ENCODE peak calls at places on chromosomes 5 and 9, in seven cellular contexts. O is neuronal stem cell, G is IMR-90, H is H9, C is mesendoderm, M is mesenchymal stem cell, T is trophoblast cell. Q is an unnamed sample.

GRCh38 chr5:132466453-132467291 is 23.9 kb downstream of the IRF1 start:
- DNase-seq in G (peak; percentile 17), H (no peak), O (no peak), T (no peak), M (peak; percentile 80), C (peak; percentile 27), Q (no peak)

GRCh38 chr5:180090769-180091546 is 19.4 kb upstream of the RNF130 start:
- DNase-seq in C (peak; percentile 93), M (peak; percentile 50), G (peak; percentile 14), H (peak; percentile 90), T (no peak), O (no peak), Q (peak; percentile 72)

GRCh38 chr5:150155258-150156032 is at the start of gene PDGFRB:
- DNase-seq in H (peak; percentile 76), M (peak; percentile 91), T (no peak), O (peak; percentile 65), G (peak; percentile 89), C (peak; percentile 84), Q (no peak)

GRCh38 chr9:22722492-22722891 is 275.9 kb downstream of the DMRTA1 start:
- DNase-seq in O (no peak), T (no peak), M (no peak), G (no peak), C (peak; percentile 31), H (no peak), Q (no peak)

GRCh38 chr5:72101828-72102227 is 5.4 kb upstream of the MAP1B start:
- DNase-seq in H (no peak), M (peak; percentile 50), G (peak; percentile 81), T (no peak), O (no peak), C (no peak), Q (no peak)

GRCh38 chr9:4550777-4551476 is 60.7 kb downstream of the SLC1A1 start:
- DNase-seq in O (no peak), C (no peak), G (peak; percentile 36), M (peak; percentile 43), T (no peak), H (no peak), Q (no peak)

GRCh38 chr5:42614509-42614908 is 142.1 kb upstream of the CCDC152 start:
- DNase-seq in C (no peak), H (no peak), M (peak; percentile 65), O (no peak), T (no peak), G (peak; percentile 7), Q (no peak)

GRCh38 chr9:21481470-21482057 is 549 bp downstream of the IFNE start:
- DNase-seq in C (no peak), T (no peak), O (no peak), H (no peak), G (no peak), M (no peak), Q (no peak)

GRCh38 chr9:20683351-20684034 is 566 bp upstream of the FOCAD start:
- DNase-seq in C (peak; percentile 63), T (peak; percentile 87), H (no peak), O (no peak), G (peak; percentile 70), M (peak; percentile 91), Q (no peak)

GRCh38 chr5:93072831-93073459 is 508.1 kb downstream of the NR2F1-AS1 start:
- DNase-seq in M (no peak), C (no peak), H (no peak), T (no peak), O (no peak), G (peak; percentile 67), Q (no peak)

GRCh38 chr9:113616716-113617496 is 153.4 kb downstream of the RGS3 start:
- DNase-seq in C (no peak), O (no peak), M (no peak), H (peak; percentile 43), G (no peak), T (no peak), Q (peak; percentile 48)

GRCh38 chr5:78594946-78595921 is 53.3 kb downstream of the LHFPL2 start:
- DNase-seq in T (peak; percentile 58), O (no peak), H (no peak), M (peak; percentile 98), C (no peak), G (peak; percentile 100), Q (no peak)

GRCh38 chr9:115267788-115268187 is 149.8 kb upstream of the TNC start:
- DNase-seq in M (peak; percentile 41), G (peak; percentile 54), O (no peak), H (no peak), T (no peak), C (peak; percentile 38), Q (no peak)

GRCh38 chr5:100904259-100904822 is 1.3 kb upstream of the ST8SIA4 start:
- DNase-seq in O (no peak), H (peak; percentile 32), G (no peak), C (peak; percentile 4), T (no peak), M (no peak), Q (no peak)

GRCh38 chr5:96014395-96014794 is 52.7 kb upstream of the ELL2 start:
- DNase-seq in M (peak; percentile 29), G (no peak), O (no peak), T (no peak), H (no peak), C (no peak), Q (no peak)

GRCh38 chr9:18331808-18332209 is 142.1 kb upstream of the ADAMTSL1 start:
- DNase-seq in G (peak; percentile 64), O (no peak), H (no peak), T (no peak), C (no peak), M (no peak), Q (no peak)

DNA sequence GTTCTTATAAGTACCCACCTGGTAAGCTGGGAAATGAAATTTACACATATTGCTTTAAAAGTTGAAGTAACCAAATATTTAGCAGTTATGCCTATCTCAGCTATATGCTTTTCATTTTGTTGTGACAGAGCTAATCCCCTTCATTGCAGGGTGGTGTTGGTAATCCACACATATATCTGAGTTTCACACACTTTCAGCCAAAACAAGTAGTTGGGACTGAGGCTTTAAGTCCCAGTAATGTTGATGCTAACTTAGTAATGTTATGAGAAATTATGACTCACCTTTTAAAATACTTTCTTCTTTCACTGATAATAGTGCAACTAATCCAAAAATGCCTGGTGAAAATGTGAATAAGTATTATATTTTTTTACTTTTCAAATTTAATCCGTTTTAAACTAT is 19.2 kb upstream of the RICTOR start:
- DNase-seq in M (peak; percentile 37), T (no peak), G (peak; percentile 64), C (no peak), H (no peak), O (no peak), Q (no peak)
- H4K8ac ChIP-seq in M (no peak overlapping the region), T (no peak overlapping the region), G (peak overlapping the region; percentile 61), C (no peak overlapping the region), H (no peak overlapping the region), O (no peak overlapping the region), Q (no peak overlapping the region)

GRCh38 chr5:62168882-62169281 is 137.1 kb upstream of the KIF2A start:
- DNase-seq in M (no peak), C (no peak), G (no peak), O (no peak), H (no peak), T (no peak), Q (no peak)

DNA sequence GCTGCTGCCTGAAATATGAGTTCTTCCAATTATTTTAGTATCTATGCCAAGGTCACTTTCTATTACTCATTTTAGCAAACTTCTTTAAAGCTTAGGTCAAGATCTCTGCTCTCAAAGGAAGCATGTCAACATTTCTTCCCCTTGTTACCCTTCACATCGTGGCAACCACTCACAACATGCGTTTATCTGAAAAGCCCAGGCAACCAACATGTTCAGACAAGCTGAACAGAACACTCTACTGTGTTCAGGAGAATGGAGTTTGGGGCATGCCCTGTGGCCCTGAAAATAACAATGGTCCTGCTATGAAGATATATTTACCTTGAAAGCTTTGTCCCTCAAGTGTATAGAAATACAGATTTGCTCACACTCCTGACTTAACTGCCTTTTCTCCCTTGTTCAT is 138.4 kb upstream of the KIF2A start:
- DNase-seq in T (no peak), M (no peak), H (no peak), C (no peak), O (no peak), G (no peak), Q (no peak)
- H4K8ac ChIP-seq in T (no peak overlapping the region), M (no peak overlapping the region), H (no peak overlapping the region), C (no peak overlapping the region), O (no peak overlapping the region), G (no peak overlapping the region), Q (no peak overlapping the region)

DNA sequence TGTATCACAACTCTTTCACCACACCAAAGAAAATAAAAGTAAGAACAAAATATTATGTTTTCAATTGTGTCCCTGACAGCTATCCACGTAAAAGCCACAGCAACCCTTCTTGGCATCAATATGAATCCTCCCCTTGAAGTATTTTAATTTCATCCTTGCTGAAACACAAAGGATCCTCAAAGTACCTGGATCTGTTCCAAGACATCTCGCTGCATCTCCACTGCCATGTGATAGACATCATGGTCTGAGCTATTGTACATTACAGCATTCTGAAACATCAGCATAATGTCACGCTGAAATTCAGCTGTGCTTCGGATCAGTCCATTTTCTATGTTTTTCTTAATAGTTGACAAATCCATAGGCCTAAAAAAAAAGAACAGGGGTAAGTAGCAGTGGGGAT is 17.7 kb downstream of the BRD8 start:
- DNase-seq in G (no peak), C (no peak), T (no peak), H (no peak), O (no peak), M (no peak), Q (no peak)
- H4K8ac ChIP-seq in G (no peak overlapping the region), C (no peak overlapping the region), T (no peak overlapping the region), H (no peak overlapping the region), O (no peak overlapping the region), M (no peak overlapping the region), Q (no peak overlapping the region)

GRCh38 chr5:1934801-1935429 is 52.2 kb upstream of the IRX4 start:
- DNase-seq in O (no peak), C (no peak), H (no peak), M (no peak), G (no peak), T (no peak), Q (no peak)

GRCh38 chr5:1934056-1934394 is 51.3 kb upstream of the IRX4 start:
- DNase-seq in H (peak; percentile 28), C (peak; percentile 16), O (no peak), T (no peak), G (no peak), M (no peak), Q (no peak)

GRCh38 chr5:1931590-1932138 is 48.9 kb upstream of the IRX4 start:
- DNase-seq in O (no peak), M (no peak), H (peak; percentile 70), T (no peak), G (no peak), C (peak; percentile 61), Q (no peak)

GRCh38 chr5:1930880-1931589 is 48.3 kb upstream of the IRX4 start:
- DNase-seq in C (peak; percentile 67), O (peak; percentile 45), H (peak; percentile 80), M (no peak), G (no peak), T (no peak), Q (no peak)

DNA sequence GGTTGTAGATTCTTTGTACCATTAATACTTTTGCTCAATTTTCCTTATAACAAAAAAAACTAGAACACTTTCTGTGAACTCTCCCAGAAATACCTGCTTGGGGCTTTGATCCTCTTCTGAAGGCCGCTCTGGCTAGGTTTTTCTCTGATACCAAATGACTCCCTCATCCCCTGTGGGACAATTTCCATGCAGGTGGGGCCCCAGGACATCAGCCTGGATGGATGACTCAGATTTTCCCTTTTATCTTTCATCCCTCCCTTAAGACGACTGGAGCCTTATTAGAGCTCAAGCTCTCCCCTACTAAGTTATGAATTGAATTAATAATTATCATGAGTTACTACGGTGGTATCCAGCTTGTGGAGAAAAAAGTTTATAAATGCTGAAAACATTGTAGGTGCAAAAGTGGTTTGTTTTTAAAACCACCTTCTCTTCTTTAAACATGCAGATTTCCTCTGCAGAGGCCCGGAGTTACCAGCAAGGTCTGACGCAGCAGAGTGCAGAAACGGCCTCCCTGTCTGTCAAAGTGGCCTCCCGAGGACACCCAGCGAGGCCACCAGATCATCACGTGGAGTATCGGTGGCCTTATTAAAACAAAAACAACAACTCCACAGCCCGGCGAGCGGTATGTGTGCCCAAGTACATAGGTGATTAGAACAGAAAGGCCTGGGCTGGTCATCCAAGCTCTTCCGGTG is 50.8 kb upstream of the IRX4 start:
- DNase-seq in H (no peak), C (peak; percentile 28), O (no peak), G (no peak), T (peak; percentile 34), M (no peak), Q (no peak)
- H4K8ac ChIP-seq in H (no peak overlapping the region), C (no peak overlapping the region), O (no peak overlapping the region), G (no peak overlapping the region), T (no peak overlapping the region), M (no peak overlapping the region), Q (no peak overlapping the region)

Q was measured in H1.